ENCODE peak calls at places on chromosome 22, in seven cellular contexts. M is activated CD4-positive, CD25-positive, alpha-beta regulatory T cell treated with anti-CD3 and anti-CD28 coated beads, Interleukin-2, amount 50 U/mL, for 16 hours; G is brain microvascular endothelial cell; C is hippocampal formation; P is stimulated activated CD8-positive, alpha-beta memory T cell treated with anti-CD3 and anti-CD28 coated beads, Interleukin-12 subunit alpha, Interleukin-12 subunit beta, amount 100 ng/mL, for 1 hour; E is GM04504; H is H7. R is an unnamed sample.

GRCh38 chr22:26360169-26360885 is 68.7 kb upstream of the ASPHD2 start:
- DNase-seq in E (peak), M (peak), C (peak), P (peak), G (peak), H (peak), R (peak)

GRCh38 chr22:27372969-27373670 is 428.4 kb downstream of the MN1 start:
- DNase-seq in C (no peak), M (no peak), H (peak), E (no peak), P (no peak), G (peak), R (no peak)

GRCh38 chr22:46726066-46726985 is 11.7 kb downstream of the CERK start:
- DNase-seq in E (no peak), H (peak), C (no peak), G (no peak), M (no peak), P (no peak), R (no peak)

GRCh38 chr22:29799217-29799680 is 32.1 kb downstream of the UQCR10 start:
- DNase-seq in H (no peak), M (no peak), P (no peak), C (peak), E (peak), G (peak), R (peak)

GRCh38 chr22:25362215-25362882 is 142.9 kb downstream of the CRYBB2 start:
- DNase-seq in H (peak), E (peak), G (peak), M (peak), P (peak), C (peak), R (peak)

GRCh38 chr22:38135133-38135706 is 24.7 kb upstream of the BAIAP2L2 start:
- DNase-seq in H (peak), C (no peak), M (no peak), G (peak), P (no peak), E (peak), R (no peak)

GRCh38 chr22:41845380-41846267 is 12.7 kb downstream of the SREBF2 start:
- DNase-seq in M (no peak), H (no peak), E (no peak), P (no peak), C (no peak), G (no peak), R (no peak)

GRCh38 chr22:40176921-40177737 is 596 bp upstream of the TNRC6B start:
- DNase-seq in P (peak), H (no peak), C (no peak), G (peak), M (peak), E (no peak), R (peak)

GRCh38 chr22:33756508-33756949 is 163.7 kb downstream of the LARGE1 start:
- DNase-seq in H (peak), E (no peak), C (no peak), M (no peak), P (no peak), G (no peak), R (no peak)

GRCh38 chr22:30701872-30702271 is 7.2 kb downstream of the OSBP2 start:
- DNase-seq in H (no peak), E (no peak), M (no peak), G (peak), C (no peak), P (no peak), R (no peak)

GRCh38 chr22:48086246-48086645 is 1323.8 kb downstream of the TBC1D22A start:
- DNase-seq in E (no peak), P (no peak), G (no peak), C (no peak), M (no peak), H (no peak), R (no peak)